ENCODE peak calls at places on chromosome 9, in five cellular contexts. V is NCI-H345; S is stimulated activated CD4-positive, alpha-beta T cell treated with anti-CD3 and anti-CD28 coated beads, Interleukin-1b, Interleukin-23, amount 100 ng/mL, for 24 hours; L is NCI-H1092; W is fibroblast of lung. C is an unnamed sample.

GRCh38 chr9:129667850-129668249 is 2.4 kb downstream of the PRRX2 start:
- DNase-seq in V (no peak), S (no peak), L (no peak), W (no peak), C (no peak)

GRCh38 chr9:135669616-135670285 is 6.6 kb downstream of the LCN9 start:
- DNase-seq in V (no peak), S (no peak), L (no peak), W (no peak), C (no peak)

GRCh38 chr9:33161011-33161588 is 6.0 kb downstream of the B4GALT1 start:
- DNase-seq in V (no peak), S (no peak), L (no peak), W (peak), C (no peak)

GRCh38 chr9:137046094-137046787 is at the start of gene NPDC1:
- DNase-seq in V (peak), S (peak), L (peak), W (peak), C (peak)

GRCh38 chr9:7042124-7042523 is 284.4 kb downstream of the KDM4C start:
- DNase-seq in V (no peak), S (no peak), L (no peak), W (no peak), C (no peak)

GRCh38 chr9:65435464-65435863 is 150.5 kb upstream of the FOXD4L5 start:
- DNase-seq in V (no peak), S (no peak), L (no peak), W (no peak), C (no peak)

GRCh38 chr9:124214116-124214515 is 43.6 kb upstream of the NEK6 start:
- DNase-seq in V (no peak), S (no peak), L (no peak), W (no peak), C (no peak)

GRCh38 chr9:80467632-80468031 is 895.9 kb downstream of the TLE4 start:
- DNase-seq in V (no peak), S (no peak), L (no peak), W (peak), C (no peak)

C was measured in SHP77.